ENCODE peak calls at places on chromosomes 3 and 15, in six cellular contexts. E is cardiac fibroblast; A is CD4-positive, alpha-beta T cell; N is GM13977; P is WTC11; D is heart left ventricle. Q is an unnamed sample.

GRCh38 chr15:49270541-49271421 is 100.7 kb downstream of the GALK2 start:
- DNase-seq in E (peak), A (no peak), N (no peak), P (no peak), D (no peak), Q (no peak)

GRCh38 chr3:147328711-147329110 is 77.6 kb downstream of the ZIC4 start:
- DNase-seq in E (no peak), A (no peak), N (no peak), P (no peak), D (no peak), Q (no peak)

GRCh38 chr3:189477614-189478013 is 153.6 kb upstream of the TP63 start:
- DNase-seq in E (no peak), A (no peak), N (no peak), P (no peak), D (no peak), Q (no peak)

GRCh38 chr3:64011685-64012084 is 11.6 kb downstream of the PSMD6 start:
- DNase-seq in E (peak), A (no peak), N (no peak), P (no peak), D (no peak), Q (no peak)

GRCh38 chr3:132593950-132594328 is 3.1 kb upstream of the ACKR4 start:
- DNase-seq in E (peak), A (no peak), N (no peak), P (no peak), D (no peak), Q (no peak)

GRCh38 chr3:64917914-64918313 is 230.1 kb upstream of the ADAMTS9 start:
- DNase-seq in E (no peak), A (no peak), N (no peak), P (no peak), D (no peak), Q (no peak)

GRCh38 chr3:68953781-68954444 is 21.6 kb upstream of the TAFA4 start:
- DNase-seq in E (no peak), A (no peak), N (no peak), P (no peak), D (no peak), Q (no peak)

GRCh38 chr15:85742186-85742751 is 52.5 kb downstream of the KLHL25 start:
- DNase-seq in E (peak), A (no peak), N (no peak), P (no peak), D (no peak), Q (no peak)

GRCh38 chr3:192772495-192772894 is 45.2 kb upstream of the FGF12 start:
- DNase-seq in E (peak), A (no peak), N (no peak), P (peak), D (peak), Q (no peak)

GRCh38 chr15:67179411-67179995 is 75.0 kb downstream of the AAGAB start:
- DNase-seq in E (no peak), A (no peak), N (no peak), P (no peak), D (no peak), Q (no peak)

GRCh38 chr3:40962721-40963120 is 236.6 kb upstream of the CTNNB1 start:
- DNase-seq in E (no peak), A (no peak), N (no peak), P (no peak), D (no peak), Q (no peak)

GRCh38 chr3:193016437-193016887 is 98.8 kb upstream of the MB21D2 start:
- DNase-seq in E (peak), A (no peak), N (no peak), P (peak), D (peak), Q (no peak)

GRCh38 chr3:150074277-150074676 is 103.6 kb upstream of the PFN2 start:
- DNase-seq in E (no peak), A (no peak), N (no peak), P (no peak), D (no peak), Q (no peak)

GRCh38 chr15:70435369-70435768 is 328.0 kb downstream of the UACA start:
- DNase-seq in E (no peak), A (no peak), N (no peak), P (no peak), D (no peak), Q (peak)

GRCh38 chr3:181719298-181719859 is 7.7 kb downstream of the SOX2 start:
- DNase-seq in E (no peak), A (no peak), N (peak), P (no peak), D (no peak), Q (no peak)

GRCh38 chr3:72145506-72146380 is 360.8 kb upstream of the PROK2 start:
- DNase-seq in E (peak), A (no peak), N (no peak), P (no peak), D (no peak), Q (no peak)

GRCh38 chr3:42498791-42499477 is 3.5 kb upstream of the VIPR1 start:
- DNase-seq in E (no peak), A (no peak), N (no peak), P (no peak), D (no peak), Q (peak)

GRCh38 chr3:70853161-70853560 is 540.7 kb upstream of the MDFIC2 start:
- DNase-seq in E (no peak), A (no peak), N (no peak), P (no peak), D (no peak), Q (no peak)

GRCh38 chr15:97126556-97127233 is 796.2 kb downstream of the NR2F2 start:
- DNase-seq in E (no peak), A (no peak), N (no peak), P (no peak), D (no peak), Q (no peak)

GRCh38 chr15:43511012-43511885 is 6.2 kb upstream of the MAP1A start:
- DNase-seq in E (no peak), A (no peak), N (no peak), P (peak), D (no peak), Q (no peak)

DNA sequence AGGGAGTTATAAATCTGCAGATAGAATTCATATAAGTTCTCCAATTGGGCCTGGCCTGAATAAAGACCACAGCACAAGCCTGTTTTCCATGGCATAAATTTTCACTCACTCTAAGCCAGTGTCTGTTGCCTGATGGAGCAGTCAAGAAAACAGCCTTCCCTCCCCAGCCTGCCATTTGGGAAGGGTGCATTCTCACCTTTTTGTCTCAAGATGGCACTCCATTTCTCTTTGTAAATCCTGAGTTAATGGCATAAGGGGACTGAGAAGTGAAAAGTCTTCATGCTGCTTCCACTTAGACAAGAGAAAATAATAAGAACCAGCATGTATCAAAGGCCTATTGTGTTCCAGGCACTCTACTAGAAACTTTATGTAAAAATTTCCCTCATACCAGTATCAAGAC is 115.6 kb upstream of the MANF start:
- DNase-seq in E (peak), A (no peak), N (no peak), P (no peak), D (no peak), Q (no peak)
- TF ChIP-seq CTCF in E (peak), A (peak), N (peak), P (no peak), D (no peak), Q (no peak)

DNA sequence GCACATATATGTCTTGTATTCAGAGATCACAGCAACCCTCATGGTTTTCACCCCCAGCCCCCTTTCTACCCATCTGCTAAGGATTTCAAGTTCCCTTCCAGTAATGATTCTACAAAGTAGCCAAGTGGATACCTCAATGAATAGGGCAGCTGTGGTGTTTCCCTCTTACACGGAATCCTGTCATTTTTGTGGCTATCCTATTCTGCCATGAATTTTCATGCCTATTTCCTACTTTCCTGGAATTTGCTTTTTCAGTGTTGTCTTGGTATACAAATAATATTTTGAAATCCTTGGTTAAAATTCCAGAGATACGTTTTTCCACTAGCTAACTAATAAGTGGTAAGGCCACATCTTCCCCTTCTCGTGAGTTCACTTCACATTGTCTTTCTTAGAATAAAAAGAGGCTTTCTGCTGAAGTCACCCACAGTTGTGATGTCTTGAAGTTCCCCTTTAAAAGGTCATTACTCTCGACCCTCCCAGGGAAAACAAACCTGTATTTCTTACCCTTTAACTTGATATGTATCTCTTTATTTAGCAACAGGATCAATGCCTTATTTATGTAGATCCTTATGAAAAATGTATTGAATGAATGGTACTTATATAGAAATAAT is 7.5 kb downstream of the ADPRH start:
- DNase-seq in E (no peak), A (no peak), N (no peak), P (no peak), D (no peak), Q (no peak)
- TF ChIP-seq CTCF in E (no peak), A (no peak), N (no peak), P (no peak), D (no peak), Q (no peak)

GRCh38 chr15:73965094-73965729 is 26.9 kb downstream of the STOML1 start:
- DNase-seq in E (no peak), A (no peak), N (no peak), P (peak), D (no peak), Q (no peak)
- TF ChIP-seq CTCF in E (no peak), A (peak), N (no peak), P (no peak), D (no peak), Q (no peak)

DNA sequence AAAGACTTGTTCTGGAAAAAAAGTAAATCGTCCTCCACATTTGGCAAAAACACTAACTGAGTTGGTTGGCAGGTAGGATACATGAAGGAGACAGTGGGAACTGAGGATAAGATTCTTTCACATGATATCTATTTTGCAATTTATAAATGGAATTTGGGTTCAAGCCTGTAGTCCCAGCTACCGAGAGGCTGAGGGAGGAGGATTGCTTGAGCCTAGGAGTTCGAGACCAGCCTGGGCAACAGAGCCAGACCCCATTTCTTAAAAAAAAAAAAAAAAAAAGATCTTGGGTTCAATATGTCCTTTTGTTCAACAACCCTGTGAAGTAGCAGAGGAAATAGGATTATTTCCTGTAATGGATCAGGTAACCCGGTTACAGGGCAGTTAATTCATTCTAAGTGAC is 35.7 kb upstream of the CFAP161 start:
- DNase-seq in E (no peak), A (no peak), N (no peak), P (no peak), D (no peak), Q (no peak)
- TF ChIP-seq CTCF in E (no peak), A (no peak), N (no peak), P (no peak), D (no peak), Q (no peak)

GRCh38 chr3:197578376-197578775 is 22.6 kb upstream of the BDH1 start:
- DNase-seq in E (no peak), A (no peak), N (no peak), P (no peak), D (no peak), Q (no peak)

GRCh38 chr3:197576838-197577237 is 21.1 kb upstream of the BDH1 start:
- DNase-seq in E (no peak), A (no peak), N (no peak), P (no peak), D (no peak), Q (no peak)

GRCh38 chr3:197575362-197575761 is 19.6 kb upstream of the BDH1 start:
- DNase-seq in E (no peak), A (no peak), N (no peak), P (no peak), D (no peak), Q (no peak)

GRCh38 chr3:197580253-197580691 is 24.5 kb upstream of the BDH1 start:
- DNase-seq in E (no peak), A (no peak), N (no peak), P (peak), D (no peak), Q (no peak)

GRCh38 chr3:197577366-197578074 is 21.8 kb upstream of the BDH1 start:
- DNase-seq in E (no peak), A (no peak), N (no peak), P (no peak), D (no peak), Q (no peak)
- TF ChIP-seq CTCF in E (no peak), A (no peak), N (no peak), P (no peak), D (no peak), Q (no peak)

DNA sequence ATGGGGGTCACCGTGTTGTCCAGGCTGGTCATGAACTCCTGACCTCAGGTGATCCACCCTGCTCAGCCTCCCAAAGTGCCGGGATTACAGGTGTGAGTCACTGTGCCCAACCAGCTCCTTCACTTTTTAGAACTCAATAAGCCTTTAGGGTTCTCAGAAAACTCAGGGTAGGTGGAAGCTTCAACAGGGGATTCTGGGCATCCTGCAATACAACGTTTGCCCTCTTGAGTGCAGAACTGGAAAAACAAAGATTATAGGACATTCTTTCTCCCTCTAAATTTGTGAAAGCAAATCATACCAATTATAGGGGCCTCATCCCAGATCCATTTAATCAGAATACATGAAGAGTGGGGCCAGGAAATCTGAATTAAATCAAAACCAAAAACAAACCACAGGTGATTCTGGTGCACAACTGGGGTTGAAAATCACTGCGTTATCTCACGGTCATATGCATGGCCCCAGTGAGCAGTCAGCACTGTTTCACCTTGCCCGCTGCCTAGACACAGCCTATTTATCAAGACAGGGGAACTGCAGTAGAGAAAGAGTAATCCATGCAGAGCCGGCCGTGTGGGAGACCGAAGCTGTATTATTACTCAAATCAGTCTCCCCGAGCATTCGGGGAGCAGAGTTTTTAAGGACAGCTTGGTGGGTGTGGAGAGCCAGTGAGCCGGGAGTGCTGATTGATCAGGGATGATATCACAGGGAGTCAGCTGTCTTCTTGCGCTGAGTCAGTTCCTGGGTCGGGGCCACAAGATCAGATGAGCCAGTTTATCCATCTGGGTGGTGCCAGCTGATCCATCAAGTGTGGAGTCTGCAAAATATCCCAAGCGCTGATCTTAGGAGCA is 58.4 kb downstream of the TMEM44 start:
- DNase-seq in E (peak), A (no peak), N (no peak), P (no peak), D (no peak), Q (no peak)
- TF ChIP-seq CTCF in E (peak), A (no peak), N (no peak), P (no peak), D (no peak), Q (no peak)

DNA sequence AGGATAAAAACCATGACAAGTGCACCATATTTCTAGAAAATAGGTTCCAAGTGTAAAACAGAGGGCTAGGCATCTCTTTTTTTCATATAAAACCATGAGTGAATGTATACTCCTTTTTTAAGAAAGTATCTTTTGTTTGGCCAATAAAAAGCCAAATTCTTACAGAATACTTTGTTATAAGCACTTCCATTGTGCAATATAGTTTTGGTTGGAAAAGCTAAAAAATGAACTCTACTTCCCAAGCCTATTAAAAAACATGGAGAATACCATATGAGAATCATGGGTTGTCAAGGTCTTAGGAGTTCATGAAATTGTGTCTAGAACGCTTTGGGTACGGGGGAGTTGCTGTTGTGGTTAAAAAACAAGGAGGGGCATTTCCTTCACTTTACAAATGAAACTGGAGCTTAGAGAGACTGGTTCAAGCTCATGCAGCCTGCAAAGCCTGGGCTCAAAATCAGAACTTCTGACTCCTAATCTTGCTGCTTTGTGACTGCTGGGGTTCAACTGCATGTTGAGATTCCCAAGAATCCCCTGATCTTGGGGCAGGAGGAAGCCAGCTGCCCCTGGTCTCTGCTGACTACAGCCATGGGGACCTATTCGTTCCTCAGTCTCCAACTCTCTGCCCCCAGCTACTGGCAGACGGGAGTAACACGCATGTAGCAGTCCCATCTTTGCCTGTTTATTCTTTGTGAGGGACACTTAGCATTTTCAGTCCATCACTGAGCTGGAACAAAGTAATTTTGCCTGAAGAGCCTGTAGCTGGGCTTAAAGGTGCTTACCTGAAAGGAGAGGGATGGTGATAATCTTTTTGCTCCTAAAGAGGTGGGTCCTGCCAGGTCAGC is 229.1 kb downstream of the CHST2 start:
- DNase-seq in E (no peak), A (no peak), N (no peak), P (no peak), D (no peak), Q (no peak)
- TF ChIP-seq CTCF in E (peak), A (no peak), N (peak), P (no peak), D (no peak), Q (no peak)

GRCh38 chr3:140553591-140553990 is 124.3 kb upstream of the TRIM42 start:
- DNase-seq in E (no peak), A (no peak), N (no peak), P (peak), D (no peak), Q (no peak)

GRCh38 chr3:140552898-140553297 is 125.0 kb upstream of the TRIM42 start:
- DNase-seq in E (no peak), A (no peak), N (no peak), P (no peak), D (no peak), Q (no peak)

GRCh38 chr3:140555666-140556065 is 122.2 kb upstream of the TRIM42 start:
- DNase-seq in E (no peak), A (no peak), N (no peak), P (no peak), D (no peak), Q (no peak)

GRCh38 chr3:140557476-140557875 is 120.4 kb upstream of the TRIM42 start:
- DNase-seq in E (no peak), A (no peak), N (no peak), P (no peak), D (no peak), Q (no peak)

GRCh38 chr3:140552403-140552802 is 125.5 kb upstream of the TRIM42 start:
- DNase-seq in E (no peak), A (no peak), N (no peak), P (no peak), D (no peak), Q (no peak)
- TF ChIP-seq CTCF in E (no peak), A (no peak), N (no peak), P (no peak), D (no peak), Q (no peak)

GRCh38 chr3:179416681-179417080 is 34.6 kb downstream of the GNB4 start:
- DNase-seq in E (peak), A (no peak), N (no peak), P (no peak), D (no peak), Q (no peak)

GRCh38 chr3:179425075-179425474 is 26.2 kb downstream of the GNB4 start:
- DNase-seq in E (no peak), A (no peak), N (no peak), P (no peak), D (no peak), Q (no peak)

GRCh38 chr3:179418610-179419009 is 32.7 kb downstream of the GNB4 start:
- DNase-seq in E (no peak), A (no peak), N (no peak), P (no peak), D (no peak), Q (no peak)

GRCh38 chr3:179421500-179421899 is 29.8 kb downstream of the GNB4 start:
- DNase-seq in E (peak), A (no peak), N (no peak), P (peak), D (peak), Q (no peak)
- TF ChIP-seq CTCF in E (peak), A (no peak), N (peak), P (no peak), D (peak), Q (no peak)